ENCODE peak calls at places on chromosomes 4 and X, in six cellular contexts. N, S, H, U, G and P are unnamed samples.

GRCh38 chrX:1535241-1536041 is 1.5 kb downstream of the P2RY8 start:
- DNase-seq in G (peak), S (no peak), H (no peak), U (peak), N (no peak), P (no peak)

GRCh38 chrX:155148724-155149537 is 67.3 kb upstream of the VBP1 start:
- DNase-seq in G (peak), S (peak), H (no peak), U (peak), N (no peak), P (no peak)

GRCh38 chr4:181254771-181255170 is 988.4 kb upstream of the TENM3 start:
- DNase-seq in N (no peak), G (no peak), U (no peak), H (no peak), S (no peak), P (no peak)

GRCh38 chr4:76250962-76251361 is 559 bp upstream of the FAM47E start:
- DNase-seq in U (no peak), H (no peak), S (peak), G (no peak), N (peak), P (no peak)

GRCh38 chr4:111854494-111855087 is 290.7 kb upstream of the FAM241A start:
- DNase-seq in H (peak), S (peak), N (peak), G (peak), U (peak), P (no peak)

GRCh38 chr4:39415678-39416283 is 9.1 kb downstream of the KLB start:
- DNase-seq in S (no peak), U (no peak), N (no peak), H (no peak), G (no peak), P (no peak)

GRCh38 chrX:12779534-12779933 is 11.7 kb upstream of the PRPS2 start:
- DNase-seq in U (no peak), H (no peak), N (no peak), S (no peak), G (no peak), P (no peak)

GRCh38 chrX:56343231-56343630 is 111.1 kb downstream of the KLF8 start:
- DNase-seq in S (no peak), U (no peak), G (no peak), N (no peak), H (no peak), P (no peak)

GRCh38 chrX:15564981-15565579 is 35.7 kb downstream of the ACE2 start:
- DNase-seq in U (peak), G (peak), S (peak), N (peak), H (peak), P (peak)

GRCh38 chr4:165877291-165877690 is 4.3 kb downstream of the TLL1 start:
- DNase-seq in S (peak), U (no peak), G (no peak), N (no peak), H (no peak), P (no peak)

GRCh38 chrX:55072286-55072685 is 2.5 kb upstream of the PAGE2B start:
- DNase-seq in S (no peak), N (no peak), U (no peak), H (no peak), G (no peak), P (no peak)

GRCh38 chr4:13481569-13481968 is 2.6 kb downstream of the RAB28 start:
- DNase-seq in G (peak), N (no peak), H (no peak), S (peak), U (no peak), P (no peak)

GRCh38 chrX:66176134-66176533 is 12.1 kb downstream of the HEPH start:
- DNase-seq in G (no peak), H (no peak), N (no peak), S (no peak), U (no peak), P (no peak)